ENCODE peak calls at places on chromosomes 1 and 21, in eight cellular contexts. E is CMK; P is activated T-cell treated with anti-CD3 and anti-CD28 coated beads for 48 hours; C is DMS79 treated with DMSO at 0.1 percent for 48 hours; U is naive thymus-derived CD8-positive, alpha-beta T cell; Y is PC-3; Z is H54; B is immature natural killer cell. T is an unnamed sample.

GRCh38 chr1:8133657-8134430 is 107.7 kb upstream of the ERRFI1 start:
- DNase-seq in E (no peak), P (no peak), C (no peak), U (no peak), Y (peak; percentile 40), Z (peak; percentile 15), B (no peak), T (peak; percentile 85)

GRCh38 chr1:112513112-112513870 is 4.5 kb downstream of the WNT2B start:
- DNase-seq in E (no peak), P (no peak), C (no peak), U (no peak), Y (no peak), Z (no peak), B (no peak), T (no peak)

GRCh38 chr1:237416924-237417655 is 375.1 kb downstream of the RYR2 start:
- DNase-seq in E (no peak), P (no peak), C (no peak), U (no peak), Y (no peak), Z (no peak), B (no peak), T (no peak)

GRCh38 chr1:46274224-46275029 is 26.9 kb downstream of the RAD54L start:
- DNase-seq in E (no peak), P (no peak), C (no peak), U (no peak), Y (no peak), Z (no peak), B (no peak), T (no peak)

GRCh38 chr1:197998110-197998509 is 80.9 kb downstream of the LHX9 start:
- DNase-seq in E (no peak), P (no peak), C (no peak), U (no peak), Y (no peak), Z (no peak), B (no peak), T (no peak)

GRCh38 chr1:43908858-43909257 is 24.7 kb upstream of the ARTN start:
- DNase-seq in E (no peak), P (no peak), C (no peak), U (no peak), Y (no peak), Z (no peak), B (no peak), T (no peak)

GRCh38 chr1:31397360-31398095 is 15.5 kb upstream of the SERINC2 start:
- DNase-seq in E (no peak), P (no peak), C (no peak), U (no peak), Y (no peak), Z (peak; percentile 66), B (no peak), T (no peak)

GRCh38 chr1:8133190-8133589 is 107.1 kb upstream of the ERRFI1 start:
- DNase-seq in E (no peak), P (no peak), C (no peak), U (no peak), Y (no peak), Z (peak; percentile 9), B (no peak), T (no peak)

GRCh38 chr1:201262963-201263608 is 20.2 kb upstream of the PKP1 start:
- DNase-seq in E (no peak), P (no peak), C (no peak), U (no peak), Y (no peak), Z (no peak), B (no peak), T (no peak)

GRCh38 chr1:53511933-53512806 is 53.0 kb downstream of the DMRTB1 start:
- DNase-seq in E (no peak), P (no peak), C (peak; percentile 99), U (no peak), Y (peak; percentile 93), Z (no peak), B (no peak), T (no peak)

GRCh38 chr21:38486221-38486620 is 12.1 kb downstream of the ERG start:
- DNase-seq in E (no peak), P (no peak), C (no peak), U (no peak), Y (peak; percentile 76), Z (no peak), B (no peak), T (peak; percentile 70)

GRCh38 chr1:54595956-54596498 is 27.3 kb downstream of the FAM151A start:
- DNase-seq in E (no peak), P (no peak), C (no peak), U (no peak), Y (no peak), Z (no peak), B (no peak), T (no peak)

GRCh38 chr21:45466330-45467220 is 61.6 kb downstream of the COL18A1 start:
- DNase-seq in E (no peak), P (no peak), C (no peak), U (no peak), Y (no peak), Z (no peak), B (no peak), T (no peak)

GRCh38 chr1:101653482-101653946 is 343.2 kb downstream of the OLFM3 start:
- DNase-seq in E (no peak), P (no peak), C (no peak), U (no peak), Y (peak; percentile 62), Z (no peak), B (no peak), T (no peak)

GRCh38 chr1:151763990-151764389 is 694 bp upstream of the MRPL9 start:
- DNase-seq in E (no peak), P (no peak), C (no peak), U (no peak), Y (no peak), Z (no peak), B (no peak), T (no peak)

GRCh38 chr1:29650041-29650400 is 413.7 kb downstream of the PTPRU start:
- DNase-seq in E (no peak), P (no peak), C (no peak), U (peak; percentile 11), Y (peak; percentile 66), Z (no peak), B (no peak), T (peak; percentile 69)

GRCh38 chr21:36022704-36023103 is 37.6 kb downstream of the SETD4 start:
- DNase-seq in E (no peak), P (no peak), C (no peak), U (no peak), Y (no peak), Z (no peak), B (no peak), T (no peak)

GRCh38 chr1:21963477-21964217 is 13.2 kb upstream of the CELA3B start:
- DNase-seq in E (peak; percentile 54), P (peak; percentile 76), C (peak; percentile 88), U (peak; percentile 83), Y (peak; percentile 88), Z (peak; percentile 27), B (peak; percentile 57), T (peak; percentile 71)

GRCh38 chr1:29239142-29239541 is 2.8 kb downstream of the PTPRU start:
- DNase-seq in E (no peak), P (no peak), C (no peak), U (no peak), Y (peak; percentile 85), Z (no peak), B (no peak), T (peak; percentile 63)

GRCh38 chr1:176692431-176692830 is 229.5 kb downstream of the PAPPA2 start:
- DNase-seq in E (no peak), P (no peak), C (no peak), U (no peak), Y (no peak), Z (no peak), B (no peak), T (no peak)

GRCh38 chr1:69824932-69825331 is 257.2 kb downstream of the LRRC7 start:
- DNase-seq in E (no peak), P (no peak), C (no peak), U (no peak), Y (no peak), Z (no peak), B (no peak), T (no peak)

GRCh38 chr1:3707939-3708328 is 44.3 kb upstream of the CCDC27 start:
- DNase-seq in E (no peak), P (no peak), C (no peak), U (no peak), Y (no peak), Z (no peak), B (no peak), T (no peak)

GRCh38 chr1:16612332-16613172 is 812 bp downstream of the NBPF1 start:
- DNase-seq in E (no peak), P (no peak), C (peak; percentile 92), U (peak; percentile 32), Y (peak; percentile 90), Z (peak; percentile 47), B (peak; percentile 16), T (peak; percentile 71)

GRCh38 chr1:215911406-215911968 is 344.4 kb downstream of the KCTD3 start:
- DNase-seq in E (no peak), P (no peak), C (no peak), U (no peak), Y (peak; percentile 48), Z (no peak), B (no peak), T (no peak)

GRCh38 chr1:234509457-234510328 is 30.7 kb upstream of the TARBP1 start:
- DNase-seq in E (no peak), P (no peak), C (no peak), U (no peak), Y (no peak), Z (no peak), B (no peak), T (no peak)

GRCh38 chr1:9825101-9826074 is 1.6 kb upstream of the CLSTN1 start:
- DNase-seq in E (peak; percentile 61), P (peak; percentile 11), C (peak; percentile 88), U (peak; percentile 33), Y (peak; percentile 93), Z (peak; percentile 89), B (peak; percentile 37), T (peak; percentile 97)

GRCh38 chr1:175834597-175834996 is 91.2 kb upstream of the TNR start:
- DNase-seq in E (no peak), P (no peak), C (no peak), U (no peak), Y (no peak), Z (no peak), B (no peak), T (no peak)

GRCh38 chr1:110846861-110847260 is 26.1 kb upstream of the CD53 start:
- DNase-seq in E (no peak), P (no peak), C (no peak), U (no peak), Y (no peak), Z (no peak), B (no peak), T (no peak)

GRCh38 chr1:203744008-203744972 is 20.7 kb upstream of the LAX1 start:
- DNase-seq in E (no peak), P (no peak), C (no peak), U (no peak), Y (no peak), Z (no peak), B (peak; percentile 30), T (no peak)

GRCh38 chr1:154736840-154737239 is 128.9 kb upstream of the ADAR start:
- DNase-seq in E (no peak), P (peak; percentile 40), C (no peak), U (no peak), Y (peak; percentile 76), Z (peak; percentile 47), B (no peak), T (peak; percentile 37)

GRCh38 chr1:56780832-56781231 is 38.4 kb downstream of the FYB2 start:
- DNase-seq in E (no peak), P (no peak), C (peak; percentile 14), U (no peak), Y (no peak), Z (no peak), B (no peak), T (no peak)

GRCh38 chr21:41606706-41607105 is 98.7 kb upstream of the TMPRSS2 start:
- DNase-seq in E (no peak), P (no peak), C (no peak), U (no peak), Y (no peak), Z (no peak), B (no peak), T (no peak)

T was measured in RWPE1.